ENCODE peak calls at places on chromosomes 7 and 10, in nine cellular contexts. H is epithelial cell of esophagus, T is T-helper 9 cell, D is NCI-H2081 treated with DMSO at 0.1 percent for 48 hours, Q is NCI-H446 treated with DMSO at 0.1 percent for 48 hours, N is fibroblast of lung, O is WTC11, V is cardiac muscle cell, A is ovary. I is an unnamed sample.

GRCh38 chr7:158581440-158582088 is 6.1 kb downstream of the PTPRN2 start:
- DNase-seq in V (no peak), N (no peak), A (no peak), T (no peak), H (peak; percentile 36), D (peak; percentile 65), Q (no peak), O (no peak), I (no peak)

GRCh38 chr7:33495207-33495606 is 365.8 kb downstream of the BBS9 start:
- DNase-seq in D (no peak), H (peak; percentile 10), T (no peak), N (peak; percentile 86), V (peak; percentile 7), A (no peak), O (no peak), Q (no peak), I (no peak)

GRCh38 chr7:4803397-4804241 is 28.2 kb downstream of the AP5Z1 start:
- DNase-seq in O (peak; percentile 35), A (no peak), Q (no peak), D (no peak), V (no peak), N (no peak), T (no peak), H (no peak), I (no peak)

GRCh38 chr7:100166966-100167911 is 1.2 kb downstream of the GAL3ST4 start:
- DNase-seq in N (no peak), D (no peak), A (no peak), H (no peak), O (no peak), Q (no peak), V (no peak), T (no peak), I (no peak)

GRCh38 chr7:120738816-120739215 is 119.1 kb downstream of the TSPAN12 start:
- DNase-seq in O (no peak), H (no peak), N (no peak), Q (no peak), D (no peak), T (no peak), A (no peak), V (no peak), I (no peak)

GRCh38 chr7:47941136-47941844 is 7.0 kb downstream of the PKD1L1 start:
- DNase-seq in A (no peak), D (no peak), N (peak; percentile 91), V (peak; percentile 83), T (no peak), O (no peak), Q (no peak), H (peak; percentile 52), I (no peak)

GRCh38 chr10:110651044-110651958 is 7.2 kb downstream of the RBM20 start:
- DNase-seq in D (no peak), H (no peak), O (no peak), Q (no peak), N (peak; percentile 91), T (no peak), V (no peak), A (no peak), I (no peak)

GRCh38 chr7:106737202-106737562 is 76.2 kb upstream of the CCDC71L start:
- DNase-seq in T (no peak), O (no peak), N (peak; percentile 45), D (no peak), H (peak; percentile 47), Q (no peak), A (no peak), V (peak; percentile 78), I (no peak)

GRCh38 chr10:27153855-27154198 is 357 bp downstream of the YME1L1 start:
- DNase-seq in Q (no peak), T (no peak), D (no peak), N (peak; percentile 28), H (peak; percentile 26), V (peak; percentile 25), O (no peak), A (no peak), I (no peak)

GRCh38 chr10:59880976-59881510 is 25.3 kb downstream of the CCDC6 start:
- DNase-seq in A (no peak), H (peak; percentile 27), V (no peak), N (no peak), D (no peak), Q (no peak), T (no peak), O (no peak), I (no peak)